ENCODE peak calls at places on chromosomes 6 and 20, in six cellular contexts. W is HTR-8/SVneo; M is stimulated activated CD4-positive, alpha-beta T cell treated with anti-CD3 and anti-CD28 coated beads, Interleukin-1b, Interleukin-23, amount 100 ng/mL, for 4 hours; D is activated CD8-positive, alpha-beta T cell treated with anti-CD3 and anti-CD28 coated beads for 36 hours; K is tibial artery; A is A549. L is an unnamed sample.

GRCh38 chr20:10922941-10923340 is 249.1 kb upstream of the JAG1 start:
- DNase-seq in W (peak), M (no peak), D (no peak), K (no peak), A (no peak), L (no peak)

GRCh38 chr6:50939931-50940330 is 121.3 kb downstream of the TFAP2B start:
- DNase-seq in W (no peak), M (no peak), D (no peak), K (no peak), A (no peak), L (no peak)

GRCh38 chr6:80433010-80433665 is 326.7 kb downstream of the BCKDHB start:
- DNase-seq in W (no peak), M (no peak), D (no peak), K (no peak), A (no peak), L (no peak)

GRCh38 chr20:46174469-46175126 is 56.5 kb downstream of the CD40 start:
- DNase-seq in W (peak), M (peak), D (peak), K (peak), A (peak), L (peak)

GRCh38 chr20:38649275-38649891 is 47.8 kb downstream of the ARHGAP40 start:
- DNase-seq in W (peak), M (no peak), D (peak), K (no peak), A (no peak), L (no peak)

GRCh38 chr6:44057931-44058616 is 69.2 kb downstream of the MRPL14 start:
- DNase-seq in W (no peak), M (no peak), D (no peak), K (no peak), A (no peak), L (no peak)

GRCh38 chr20:1299522-1299921 is 29.4 kb downstream of the SDCBP2 start:
- DNase-seq in W (peak), M (peak), D (peak), K (no peak), A (peak), L (no peak)

GRCh38 chr6:54907316-54907715 is 60.7 kb downstream of the FAM83B start:
- DNase-seq in W (no peak), M (no peak), D (no peak), K (no peak), A (no peak), L (no peak)

GRCh38 chr6:68994561-68994960 is 359.5 kb downstream of the ADGRB3 start:
- DNase-seq in W (no peak), M (no peak), D (no peak), K (no peak), A (no peak), L (no peak)

GRCh38 chr6:20366082-20366834 is 35.4 kb upstream of the E2F3 start:
- DNase-seq in W (no peak), M (no peak), D (peak), K (no peak), A (no peak), L (no peak)

GRCh38 chr20:54193817-54194216 is 14.1 kb upstream of the PFDN4 start:
- DNase-seq in W (no peak), M (no peak), D (no peak), K (no peak), A (no peak), L (no peak)

GRCh38 chr20:2109425-2110210 is 8.0 kb downstream of the STK35 start:
- DNase-seq in W (no peak), M (no peak), D (no peak), K (peak), A (no peak), L (no peak)

GRCh38 chr6:4272996-4273395 is 137.6 kb upstream of the ECI2 start:
- DNase-seq in W (no peak), M (no peak), D (no peak), K (no peak), A (no peak), L (no peak)

GRCh38 chr6:29976588-29977424 is 34.5 kb downstream of the HLA-A start:
- DNase-seq in W (peak), M (peak), D (peak), K (peak), A (peak), L (peak)

GRCh38 chr6:132475925-132476324 is 37.0 kb downstream of the STX7 start:
- DNase-seq in W (no peak), M (no peak), D (no peak), K (no peak), A (no peak), L (no peak)

GRCh38 chr20:45946149-45946970 is 11.9 kb downstream of the PCIF1 start:
- DNase-seq in W (no peak), M (no peak), D (peak), K (peak), A (no peak), L (peak)

GRCh38 chr6:69732640-69733039 is 64.2 kb downstream of the LMBRD1 start:
- DNase-seq in W (no peak), M (no peak), D (no peak), K (no peak), A (no peak), L (no peak)

GRCh38 chr6:138869343-138869742 is 73.5 kb downstream of the ECT2L start:
- DNase-seq in W (no peak), M (no peak), D (no peak), K (no peak), A (no peak), L (peak)

GRCh38 chr6:137731960-137732616 is 135.0 kb upstream of the TNFAIP3 start:
- DNase-seq in W (peak), M (no peak), D (no peak), K (no peak), A (peak), L (no peak)

GRCh38 chr6:168999392-168999791 is 254.3 kb downstream of the THBS2 start:
- DNase-seq in W (no peak), M (no peak), D (no peak), K (no peak), A (no peak), L (no peak)

GRCh38 chr6:34684364-34684763 is 12.2 kb downstream of the ILRUN start:
- DNase-seq in W (no peak), M (no peak), D (no peak), K (no peak), A (no peak), L (no peak)

GRCh38 chr6:12243169-12243568 is 47.0 kb upstream of the EDN1 start:
- DNase-seq in W (no peak), M (no peak), D (no peak), K (no peak), A (no peak), L (no peak)

GRCh38 chr6:105301756-105302616 is 100.9 kb downstream of the PREP start:
- DNase-seq in W (no peak), M (no peak), D (no peak), K (no peak), A (no peak), L (no peak)

GRCh38 chr6:83574783-83575182 is 62.4 kb downstream of the PRSS35 start:
- DNase-seq in W (no peak), M (no peak), D (no peak), K (no peak), A (no peak), L (no peak)

L was measured in uterus.